ENCODE peak calls at places on chromosomes 4 and X, in six cellular contexts. Y is T-cell; S is HEK293T; B is suprapubic skin; N is activated CD4-positive, alpha-beta T cell treated with anti-CD3 and anti-CD28 coated beads for 48 hours; L is stimulated activated effector memory CD8-positive, alpha-beta T cell treated with anti-CD3 and anti-CD28 coated beads, Interleukin-12 subunit alpha, Interleukin-12 subunit beta, amount 100 ng/mL, for 72 hours. H is an unnamed sample.

GRCh38 chrX:84248226-84248625 is 60.2 kb upstream of the RPS6KA6 start:
- DNase-seq in S (no peak), N (no peak), L (no peak), B (no peak), Y (no peak), H (no peak)

GRCh38 chr4:87011340-87012034 is 76.7 kb downstream of the AFF1 start:
- DNase-seq in L (no peak), N (no peak), S (no peak), Y (no peak), B (no peak), H (no peak)

GRCh38 chrX:107826286-107827136 is 845 bp downstream of the MID2 start:
- DNase-seq in Y (no peak), B (no peak), N (peak), S (peak), L (peak), H (peak)

GRCh38 chr4:154049457-154050181 is 260.7 kb upstream of the SFRP2 start:
- DNase-seq in B (no peak), N (no peak), L (no peak), S (peak), Y (no peak), H (no peak)

GRCh38 chrX:75547783-75548182 is 24.9 kb upstream of the ZDHHC15 start:
- DNase-seq in S (no peak), Y (no peak), N (no peak), L (no peak), B (no peak), H (no peak)

GRCh38 chr4:17310269-17310652 is 201.6 kb downstream of the QDPR start:
- DNase-seq in N (no peak), Y (no peak), L (no peak), S (no peak), B (no peak), H (no peak)

GRCh38 chr4:86306816-86307215 is 53.0 kb downstream of the MAPK10 start:
- DNase-seq in S (no peak), B (no peak), L (no peak), Y (no peak), N (no peak), H (no peak)

GRCh38 chr4:8228319-8229250 is 29.5 kb downstream of the SH3TC1 start:
- DNase-seq in S (no peak), B (no peak), N (peak), Y (peak), L (peak), H (peak)

GRCh38 chrX:120672389-120672788 is 42.5 kb upstream of the C1GALT1C1 start:
- DNase-seq in L (no peak), Y (no peak), B (no peak), N (no peak), S (no peak), H (no peak)

GRCh38 chr4:76752911-76753494 is 144.9 kb downstream of the SOWAHB start:
- DNase-seq in S (no peak), B (no peak), L (no peak), Y (no peak), N (peak), H (no peak)

GRCh38 chr4:109952612-109953011 is 39.9 kb downstream of the EGF start:
- DNase-seq in L (no peak), B (no peak), S (no peak), N (no peak), Y (no peak), H (no peak)

GRCh38 chrX:120140293-120140981 is 18.0 kb upstream of the RHOXF2 start:
- DNase-seq in B (no peak), L (no peak), S (no peak), Y (no peak), N (no peak), H (no peak)

GRCh38 chr4:16663722-16664121 is 234.7 kb downstream of the LDB2 start:
- DNase-seq in N (no peak), Y (no peak), S (no peak), B (no peak), L (no peak), H (no peak)

GRCh38 chr4:113708250-113708649 is 53.3 kb downstream of the CAMK2D start:
- DNase-seq in N (no peak), B (no peak), Y (no peak), S (no peak), L (no peak), H (no peak)

GRCh38 chrX:118901991-118902390 is 72.4 kb upstream of the LONRF3 start:
- DNase-seq in L (no peak), Y (no peak), S (no peak), N (no peak), B (no peak), H (no peak)

GRCh38 chrX:40538391-40538790 is 42.4 kb upstream of the ATP6AP2 start:
- DNase-seq in Y (no peak), L (no peak), B (no peak), N (no peak), S (no peak), H (no peak)

GRCh38 chrX:16023790-16024734 is 99.3 kb upstream of the GRPR start:
- DNase-seq in L (no peak), Y (no peak), B (no peak), N (no peak), S (no peak), H (no peak)

GRCh38 chr4:176238157-176238608 is 30.8 kb downstream of the ASB5 start:
- DNase-seq in L (no peak), B (no peak), N (no peak), S (peak), Y (no peak), H (no peak)

GRCh38 chr4:19130836-19131235 is 1109.3 kb upstream of the LCORL start:
- DNase-seq in S (no peak), N (no peak), L (no peak), B (no peak), Y (no peak), H (no peak)

GRCh38 chr4:125428832-125429231 is 114.1 kb downstream of the FAT4 start:
- DNase-seq in L (no peak), N (no peak), B (no peak), Y (no peak), S (no peak), H (no peak)

GRCh38 chr4:21795091-21795490 is 153.5 kb downstream of the KCNIP4 start:
- DNase-seq in Y (peak), L (no peak), S (no peak), N (peak), B (no peak), H (no peak)

GRCh38 chr4:181420950-181421349 is 822.3 kb upstream of the TENM3 start:
- DNase-seq in L (no peak), S (no peak), N (no peak), Y (no peak), B (no peak), H (no peak)

GRCh38 chrX:67104982-67105757 is 438.7 kb upstream of the AR start:
- DNase-seq in N (no peak), Y (no peak), S (no peak), B (no peak), L (no peak), H (no peak)

GRCh38 chrX:18354369-18355329 is at the start of gene SCML2:
- DNase-seq in Y (peak), B (no peak), N (peak), L (peak), S (peak), H (no peak)

GRCh38 chr4:165302658-165303057 is 24.8 kb upstream of the MSMO1 start:
- DNase-seq in L (no peak), S (no peak), N (no peak), Y (no peak), B (no peak), H (no peak)

GRCh38 chrX:100969408-100969807 is at the start of gene ARL13A:
- DNase-seq in S (no peak), B (no peak), Y (no peak), N (no peak), L (no peak), H (no peak)

GRCh38 chrX:39491548-39492297 is 606.0 kb downstream of the BCOR start:
- DNase-seq in Y (peak), S (no peak), B (no peak), L (peak), N (peak), H (peak)

GRCh38 chr4:87961993-87962791 is 13.3 kb upstream of the SPP1 start:
- DNase-seq in S (no peak), Y (no peak), L (no peak), B (no peak), N (no peak), H (no peak)

GRCh38 chr4:56941403-56941802 is 33.7 kb downstream of the REST start:
- DNase-seq in N (no peak), B (no peak), S (no peak), Y (no peak), L (no peak), H (no peak)

GRCh38 chr4:37605843-37606565 is 80.2 kb downstream of the RELL1 start:
- DNase-seq in Y (no peak), S (no peak), N (no peak), L (no peak), B (no peak), H (no peak)

GRCh38 chrX:46554942-46555341 is 9.7 kb upstream of the ZNF674 start:
- DNase-seq in N (no peak), L (no peak), S (no peak), Y (no peak), B (no peak), H (no peak)

GRCh38 chrX:1386338-1387127 is 5.4 kb downstream of the SLC25A6 start:
- DNase-seq in L (peak), Y (no peak), S (no peak), N (peak), B (no peak), H (no peak)

GRCh38 chrX:74534569-74535038 is 79.8 kb downstream of the RLIM start:
- DNase-seq in N (no peak), L (peak), S (no peak), Y (no peak), B (no peak), H (no peak)

GRCh38 chrX:146881521-146881920 is 67.0 kb upstream of the CXorf51A start:
- DNase-seq in N (no peak), S (no peak), Y (no peak), B (no peak), L (no peak), H (no peak)

GRCh38 chrX:3244955-3245354 is 101.5 kb downstream of the MXRA5 start:
- DNase-seq in B (no peak), N (no peak), S (no peak), L (no peak), Y (no peak), H (no peak)

GRCh38 chrX:69024931-69025330 is 140.3 kb downstream of the PJA1 start:
- DNase-seq in B (peak), N (no peak), S (peak), L (no peak), Y (no peak), H (no peak)

GRCh38 chrX:72169008-72169728 is 12.4 kb upstream of the PIN4 start:
- DNase-seq in N (peak), L (peak), B (no peak), Y (peak), S (no peak), H (peak)

GRCh38 chr4:156575430-156576073 is 396.0 kb downstream of the PDGFC start:
- DNase-seq in S (no peak), N (no peak), L (no peak), Y (no peak), B (no peak), H (no peak)

H was measured in T-helper 1 cell.